ENCODE peak calls at places on chromosomes 13 and 19, in four cellular contexts. K is tibial nerve, B is AG10803, Q is astrocyte of the spinal cord. H is an unnamed sample.

GRCh38 chr19:14517840-14518505 is at the start of gene DNAJB1:
- DNase-seq in Q (peak), B (peak), K (peak), H (peak)

GRCh38 chr19:7699422-7700127 is 2.4 kb downstream of the FCER2 start:
- DNase-seq in B (no peak), K (no peak), Q (no peak), H (no peak)

GRCh38 chr19:45402469-45403070 is 2.3 kb downstream of the PPP1R13L start:
- DNase-seq in B (peak), K (no peak), Q (no peak), H (peak)

GRCh38 chr13:102555914-102556553 is 40.8 kb upstream of the TPP2 start:
- DNase-seq in Q (peak), B (peak), K (no peak), H (peak)

GRCh38 chr13:45269204-45269603 is 68.4 kb upstream of the KCTD4 start:
- DNase-seq in K (no peak), B (peak), Q (peak), H (no peak)

GRCh38 chr19:8526345-8527062 is 12.5 kb upstream of the ZNF414 start:
- DNase-seq in Q (peak), K (peak), B (peak), H (peak)

GRCh38 chr13:26538363-26539317 is 18.8 kb upstream of the WASF3 start:
- DNase-seq in B (no peak), K (no peak), Q (no peak), H (no peak)

GRCh38 chr19:56660381-56661105 is 11.0 kb downstream of the ZNF835 start:
- DNase-seq in Q (no peak), K (no peak), B (no peak), H (no peak)

GRCh38 chr13:110813646-110814624 is 100.4 kb downstream of the ING1 start:
- DNase-seq in K (no peak), B (no peak), Q (no peak), H (no peak)

GRCh38 chr13:51425410-51426042 is 27.3 kb downstream of the INTS6 start:
- DNase-seq in Q (peak), B (peak), K (no peak), H (peak)

GRCh38 chr19:15438124-15438496 is 11.6 kb downstream of the WIZ start:
- DNase-seq in B (no peak), Q (no peak), K (no peak), H (no peak)

GRCh38 chr13:97367427-97367826 is 66.5 kb upstream of the RAP2A start:
- DNase-seq in B (peak), Q (peak), K (no peak), H (peak)

GRCh38 chr19:3849092-3849491 is 19.7 kb downstream of the ZFR2 start:
- DNase-seq in Q (no peak), B (no peak), K (no peak), H (no peak)

GRCh38 chr13:96726651-96727050 is 267.6 kb downstream of the OXGR1 start:
- DNase-seq in Q (no peak), B (no peak), K (no peak), H (no peak)

GRCh38 chr13:25847635-25848616 is 203.9 kb downstream of the SHISA2 start:
- DNase-seq in B (no peak), Q (no peak), K (no peak), H (no peak)

GRCh38 chr19:44748426-44749254 is at the start of gene BCL3:
- DNase-seq in Q (no peak), K (no peak), B (peak), H (no peak)

GRCh38 chr19:53422551-53422950 is 9.2 kb upstream of the ZNF761 start:
- DNase-seq in K (no peak), Q (no peak), B (no peak), H (no peak)

GRCh38 chr19:7869910-7870511 is 4.2 kb downstream of the PRR36 start:
- DNase-seq in K (no peak), Q (no peak), B (no peak), H (peak)

GRCh38 chr19:58439576-58440554 is at the start of gene ZNF132:
- DNase-seq in K (peak), B (peak), Q (peak), H (peak)

GRCh38 chr13:100883453-100883852 is 208.9 kb upstream of the TMTC4 start:
- DNase-seq in K (no peak), Q (no peak), B (no peak), H (no peak)
- TF ChIP-seq CTCF in K (no peak), Q (no peak), B (no peak), H (no peak)

GRCh38 chr13:47413112-47413511 is 516.3 kb upstream of the HTR2A start:
- DNase-seq in B (peak), K (no peak), Q (peak), H (no peak)
- H3K4me3 ChIP-seq in B (no peak), K (no peak), Q (no peak), H (no peak)

DNA sequence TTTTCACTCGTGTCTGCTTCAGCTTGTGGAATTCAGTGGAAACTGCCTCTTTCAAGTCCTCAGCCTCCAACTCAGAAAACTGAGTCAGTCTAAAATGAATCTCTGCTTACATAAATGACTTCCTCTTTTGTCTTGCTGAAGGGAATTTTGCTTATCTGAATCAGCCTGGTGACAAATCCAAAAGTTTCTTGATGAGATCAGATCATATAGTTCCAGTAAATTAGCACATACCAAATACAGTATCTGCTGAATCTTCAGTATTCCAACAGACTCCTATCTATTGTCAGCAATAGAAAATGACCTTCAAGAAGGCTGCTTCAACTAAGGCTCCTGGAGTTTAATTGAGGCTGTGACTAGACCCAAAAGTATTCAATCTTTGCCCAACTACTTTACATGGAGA is 290.0 kb downstream of the MZT1 start:
- DNase-seq in Q (peak), B (peak), K (no peak), H (peak)
- TF ChIP-seq CTCF in Q (no peak), B (no peak), K (no peak), H (no peak)

GRCh38 chr13:113643593-113643992 is 14.4 kb downstream of the ATP4B start:
- DNase-seq in B (no peak), Q (peak), K (no peak), H (no peak)

GRCh38 chr13:113639661-113640262 is 18.2 kb downstream of the ATP4B start:
- DNase-seq in B (peak), Q (no peak), K (peak), H (no peak)

GRCh38 chr13:113642563-113642962 is 15.4 kb downstream of the ATP4B start:
- DNase-seq in B (no peak), Q (no peak), K (no peak), H (no peak)

GRCh38 chr13:113638806-113639205 is 19.2 kb downstream of the ATP4B start:
- DNase-seq in Q (no peak), B (no peak), K (peak), H (no peak)

GRCh38 chr13:113641426-113641825 is 16.6 kb downstream of the ATP4B start:
- DNase-seq in Q (no peak), K (peak), B (no peak), H (no peak)
- H3K4me3 ChIP-seq in Q (no peak), K (no peak), B (no peak), H (no peak)

GRCh38 chr19:55483681-55484361 is 1.2 kb upstream of the NAT14 start:
- DNase-seq in B (no peak), Q (no peak), K (no peak), H (no peak)

GRCh38 chr19:55482967-55483671 is 1.9 kb upstream of the NAT14 start:
- DNase-seq in K (no peak), Q (no peak), B (no peak), H (no peak)

GRCh38 chr19:55486043-55486970 is 1.3 kb downstream of the NAT14 start:
- DNase-seq in Q (no peak), K (no peak), B (peak), H (no peak)

GRCh38 chr19:55485439-55486011 is 537 bp downstream of the NAT14 start:
- DNase-seq in B (no peak), K (no peak), Q (no peak), H (no peak)

GRCh38 chr19:55484571-55485438 is at the start of gene NAT14:
- DNase-seq in Q (peak), B (peak), K (no peak), H (peak)
- TF ChIP-seq CTCF in Q (no peak), B (no peak), K (no peak), H (no peak)

GRCh38 chr19:48501446-48501960 is 10.1 kb downstream of the LMTK3 start:
- DNase-seq in Q (no peak), K (no peak), B (no peak), H (no peak)
- H3K4me3 ChIP-seq in Q (no peak), K (no peak), B (no peak), H (peak)

GRCh38 chr13:27920677-27921420 is 1.0 kb downstream of the PDX1 start:
- DNase-seq in Q (no peak), B (peak), K (no peak), H (peak)
- TF ChIP-seq CTCF in Q (no peak), B (no peak), K (no peak), H (no peak)

DNA sequence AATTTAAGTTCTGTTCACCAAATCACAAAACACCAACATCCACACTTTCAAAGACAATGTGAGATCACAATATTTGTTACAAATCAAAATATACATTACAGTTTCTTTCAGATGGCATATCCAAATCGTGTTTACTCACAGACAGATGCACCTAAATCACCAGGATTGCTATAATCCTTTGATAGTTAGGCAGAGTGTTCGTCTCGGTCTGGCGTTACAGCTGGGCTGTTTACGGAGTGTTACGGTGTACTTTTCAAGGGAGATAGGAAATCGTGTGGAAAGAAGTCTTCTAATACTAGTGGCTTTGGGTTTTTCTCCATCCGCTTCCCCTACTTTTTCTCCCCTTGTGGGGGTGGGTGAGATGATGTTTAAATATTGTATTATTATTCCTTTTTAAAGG is 1.9 kb downstream of the MAB21L1 start:
- DNase-seq in B (no peak), K (no peak), Q (peak), H (no peak)
- H3K4me3 ChIP-seq in B (peak), K (peak), Q (peak), H (no peak)